ENCODE peak calls at places on chromosome 19, in five cellular contexts. K, B, N, X and R are unnamed samples. For H3K4me1, the result is how much of the 10 kb centered on the place peaks cover.

GRCh38 chr19:35081201-35081600 is 34.4 kb upstream of the FXYD3 start:
- DNase-seq in N (no peak), X (no peak), B (no peak), K (no peak), R (no peak)

GRCh38 chr19:14916848-14917247 is 24.4 kb upstream of the OR7C2 start:
- DNase-seq in N (no peak), K (no peak), X (no peak), B (no peak), R (no peak)

GRCh38 chr19:48751835-48752510 is 468 bp downstream of the FUT1 start:
- DNase-seq in K (no peak), X (no peak), B (no peak), N (no peak), R (no peak)

GRCh38 chr19:18100710-18101109 is 3.1 kb downstream of the MAST3 start:
- DNase-seq in X (peak), B (no peak), K (no peak), N (no peak), R (peak)

GRCh38 chr19:49581007-49581508 is at the start of gene PRRG2:
- DNase-seq in X (peak), N (no peak), K (peak), B (peak), R (no peak)

GRCh38 chr19:19599190-19599535 is 19.3 kb downstream of the PBX4 start:
- DNase-seq in N (no peak), B (no peak), K (no peak), X (no peak), R (no peak)

GRCh38 chr19:33469171-33470039 is 52.2 kb downstream of the PEPD start:
- DNase-seq in K (peak), N (peak), X (no peak), B (no peak), R (no peak)

GRCh38 chr19:56400485-56400884 is 3.6 kb upstream of the ZNF583 start:
- DNase-seq in K (no peak), X (no peak), N (no peak), B (no peak), R (no peak)

GRCh38 chr19:43725468-43725867 is 9.6 kb downstream of the IRGC start:
- DNase-seq in X (no peak), B (no peak), N (no peak), K (no peak), R (peak)

GRCh38 chr19:3276341-3276799 is 51.9 kb downstream of the CELF5 start:
- DNase-seq in N (peak), K (peak), X (peak), B (peak), R (no peak)

GRCh38 chr19:18946918-18947317 is 5.9 kb upstream of the HOMER3 start:
- DNase-seq in N (no peak), B (no peak), X (no peak), K (no peak), R (no peak)

GRCh38 chr19:11452814-11453335 is 17.4 kb downstream of the PRKCSH start:
- DNase-seq in B (no peak), X (no peak), K (no peak), N (no peak), R (no peak)

GRCh38 chr19:16441661-16442071 is 30.1 kb downstream of the EPS15L1 start:
- DNase-seq in K (no peak), N (no peak), X (peak), B (no peak), R (peak)

DNA sequence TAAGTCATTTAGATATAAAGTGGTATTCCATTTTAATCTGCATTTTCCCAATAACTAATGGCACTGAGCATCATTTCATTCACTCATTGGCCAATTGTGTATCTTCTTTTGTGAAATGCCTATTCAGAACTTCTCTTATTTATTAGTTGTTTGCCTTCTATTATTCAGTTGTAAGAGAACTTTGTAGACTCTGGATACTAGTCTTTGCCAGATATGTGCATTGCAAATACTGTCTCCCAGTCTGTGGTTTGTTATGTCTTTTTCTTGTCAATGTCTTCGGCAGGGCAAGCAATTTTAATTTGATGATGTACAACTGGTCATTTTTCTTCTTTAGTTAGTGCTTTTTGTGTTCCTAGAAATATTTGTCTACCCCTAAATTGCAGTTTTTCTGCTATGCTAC is 115.9 kb downstream of the TSHZ3 start:
- DNase-seq in B (no peak), X (no peak), K (no peak), N (no peak), R (no peak)
- H3K27ac ChIP-seq in B (no peak), X (no peak), K (no peak), N (no peak), R (no peak)

GRCh38 chr19:5313307-5313706 is 27.3 kb downstream of the PTPRS start:
- DNase-seq in X (no peak), B (no peak), K (no peak), N (peak), R (peak)
- H3K4me1 ChIP-seq in X (under half), B (under half), K (under half), N (under half), R (under half)

GRCh38 chr19:38696733-38697055 is 47.6 kb downstream of the CAPN12 start:
- DNase-seq in X (no peak), K (no peak), N (no peak), B (no peak), R (no peak)

GRCh38 chr19:38697197-38697596 is 47.1 kb downstream of the CAPN12 start:
- DNase-seq in N (no peak), B (no peak), X (no peak), K (no peak), R (no peak)

GRCh38 chr19:38698225-38699026 is 45.8 kb downstream of the CAPN12 start:
- DNase-seq in X (no peak), N (no peak), B (no peak), K (no peak), R (no peak)

GRCh38 chr19:38699027-38699346 is 45.3 kb downstream of the CAPN12 start:
- DNase-seq in B (no peak), K (no peak), X (no peak), N (no peak), R (no peak)

GRCh38 chr19:38697641-38698071 is 46.6 kb downstream of the CAPN12 start:
- DNase-seq in B (no peak), N (no peak), X (no peak), K (no peak), R (no peak)
- H3K27ac ChIP-seq in B (no peak), N (peak), X (no peak), K (peak), R (peak)

DNA sequence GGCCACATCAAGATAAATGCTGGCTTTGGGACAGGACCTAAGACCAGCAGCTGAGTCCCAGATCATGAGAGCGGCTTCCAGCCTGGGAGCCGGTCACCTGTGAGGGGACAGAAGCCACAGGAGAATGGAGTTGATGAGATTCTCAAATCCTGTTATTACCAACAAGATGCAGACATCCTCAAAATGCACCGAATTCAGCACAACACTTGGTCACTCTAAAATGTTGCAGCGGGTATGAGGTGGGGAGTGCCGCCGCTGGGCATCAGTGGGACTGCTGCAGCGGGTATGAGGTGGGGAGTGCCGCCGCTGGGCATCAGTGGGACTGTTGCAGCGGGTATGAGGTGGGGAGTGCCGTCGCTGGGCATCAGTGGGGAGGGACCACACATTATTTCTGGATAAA is 21.2 kb downstream of the RANBP3 start:
- DNase-seq in N (no peak), B (no peak), K (no peak), X (no peak), R (no peak)
- H3K4me1 ChIP-seq in N (half or more), B (under half), K (half or more), X (under half), R (half or more)

DNA sequence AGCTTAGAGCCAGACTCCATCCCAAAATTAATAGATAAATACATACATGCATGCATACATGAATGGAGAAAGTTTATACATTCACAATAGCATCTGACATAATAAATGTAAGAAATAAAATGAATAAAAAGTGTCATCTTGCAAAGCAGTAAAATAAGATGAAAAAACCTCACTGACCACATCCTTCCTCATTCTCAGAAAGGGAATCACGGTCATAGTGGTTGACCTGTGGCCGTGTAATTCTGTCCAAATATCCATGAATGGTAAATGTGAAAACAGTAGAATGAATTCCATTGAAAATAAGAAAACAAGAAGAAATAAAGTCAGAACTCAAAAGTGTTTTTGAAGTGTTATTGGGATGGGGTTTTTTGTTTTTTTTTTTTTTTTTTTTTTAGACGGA is 9.8 kb upstream of the CDC42EP5 start:
- DNase-seq in B (no peak), K (no peak), X (no peak), N (no peak), R (no peak)
- H3K27ac ChIP-seq in B (no peak), K (no peak), X (no peak), N (no peak), R (no peak)

GRCh38 chr19:44749318-44749717 is 810 bp downstream of the BCL3 start:
- DNase-seq in B (no peak), N (no peak), X (no peak), K (no peak), R (no peak)
- H3K4me1 ChIP-seq in B (under half), N (half or more), X (under half), K (half or more), R (under half)

GRCh38 chr19:7297742-7298141 is 3.5 kb upstream of the INSR start:
- DNase-seq in B (no peak), X (no peak), N (no peak), K (no peak), R (no peak)
- H3K27ac ChIP-seq in B (no peak), X (no peak), N (no peak), K (no peak), R (no peak)